ENCODE peak calls at places on chromosomes 13 and 19, in seven cellular contexts. V is HEK293T; U is CD8-positive, alpha-beta memory T cell; Q is EL; G is psoas muscle; C is iPS DF 19.7; P is HCEC 1CT. H is an unnamed sample.

GRCh38 chr13:86559915-86560314 is 760.7 kb upstream of the SLITRK6 start:
- DNase-seq in G (no peak), Q (no peak), C (no peak), U (no peak), V (no peak), P (no peak), H (no peak)

GRCh38 chr19:6482343-6482686 is 728 bp upstream of the DENND1C start:
- DNase-seq in C (no peak), V (no peak), G (no peak), Q (no peak), U (no peak), P (no peak), H (no peak)

GRCh38 chr13:97986841-97987240 is 33.4 kb downstream of the IPO5 start:
- DNase-seq in V (no peak), G (no peak), C (no peak), U (no peak), P (no peak), Q (no peak), H (no peak)

GRCh38 chr13:59746291-59746962 is 417.3 kb downstream of the DIAPH3 start:
- DNase-seq in Q (peak; percentile 70), G (no peak), P (peak; percentile 78), U (no peak), C (no peak), V (no peak), H (no peak)

GRCh38 chr19:41324921-41325639 is 15.1 kb downstream of the CCDC97 start:
- DNase-seq in G (peak; percentile 84), U (peak; percentile 61), P (peak; percentile 82), V (no peak), Q (peak; percentile 78), C (no peak), H (no peak)

GRCh38 chr19:7159105-7159933 is 89.8 kb downstream of the ZNF557 start:
- DNase-seq in U (no peak), Q (peak; percentile 54), V (peak; percentile 26), C (no peak), P (no peak), G (peak; percentile 90), H (no peak)

GRCh38 chr19:18443831-18444230 is 5.9 kb upstream of the ISYNA1 start:
- DNase-seq in G (no peak), P (no peak), V (no peak), U (no peak), C (no peak), Q (no peak), H (no peak)

GRCh38 chr13:78609464-78610205 is 6.3 kb upstream of the POU4F1 start:
- DNase-seq in V (peak; percentile 74), Q (peak; percentile 29), G (peak; percentile 57), U (no peak), C (no peak), P (no peak), H (no peak)

GRCh38 chr13:104650426-104650825 is 1584.2 kb upstream of the SLC10A2 start:
- DNase-seq in P (no peak), U (no peak), Q (no peak), V (peak; percentile 20), G (no peak), C (no peak), H (no peak)

GRCh38 chr13:31088826-31089420 is 72.8 kb downstream of the HSPH1 start:
- DNase-seq in V (no peak), U (no peak), G (no peak), Q (no peak), C (no peak), P (no peak), H (no peak)

GRCh38 chr13:60944016-60944415 is 471.6 kb downstream of the PCDH20 start:
- DNase-seq in C (no peak), U (no peak), Q (no peak), V (no peak), G (no peak), P (no peak), H (no peak)

GRCh38 chr13:65133094-65133493 is 2097.0 kb downstream of the PCDH9 start:
- DNase-seq in G (no peak), P (no peak), U (no peak), Q (no peak), V (no peak), C (peak; percentile 23), H (no peak)

GRCh38 chr19:18669524-18669817 is 14.0 kb upstream of the CRTC1 start:
- DNase-seq in P (no peak), G (no peak), U (no peak), Q (no peak), V (no peak), C (no peak), H (no peak)

GRCh38 chr19:38264486-38265212 is at the start of gene SPINT2:
- DNase-seq in G (peak; percentile 55), Q (no peak), V (peak; percentile 65), C (no peak), U (peak; percentile 72), P (no peak), H (peak; percentile 55)

GRCh38 chr13:114212096-114212495 is 22.6 kb upstream of the CDC16 start:
- DNase-seq in G (no peak), U (no peak), V (no peak), C (no peak), P (peak; percentile 61), Q (peak; percentile 53), H (no peak)

GRCh38 chr19:31351212-31352193 is 2.3 kb upstream of the TSHZ3 start:
- DNase-seq in V (no peak), G (no peak), Q (peak; percentile 62), U (no peak), P (peak; percentile 57), C (no peak), H (no peak)

GRCh38 chr13:24274452-24274971 is 34.9 kb upstream of the C1QTNF9 start:
- DNase-seq in P (peak; percentile 64), U (peak; percentile 73), G (no peak), Q (no peak), V (no peak), C (no peak), H (peak; percentile 76)

GRCh38 chr19:5823579-5824281 is 15.8 kb downstream of the FUT6 start:
- DNase-seq in V (peak; percentile 68), C (no peak), U (no peak), P (no peak), Q (no peak), G (no peak), H (no peak)

GRCh38 chr19:40365613-40366401 is 17.3 kb downstream of the PLD3 start:
- DNase-seq in Q (peak; percentile 79), G (no peak), P (peak; percentile 53), V (peak; percentile 79), C (no peak), U (no peak), H (peak; percentile 71)

GRCh38 chr13:94390881-94391280 is 88.6 kb downstream of the DCT start:
- DNase-seq in G (no peak), U (no peak), C (no peak), V (no peak), Q (no peak), P (no peak), H (no peak)

GRCh38 chr19:13153627-13154240 is 3.5 kb downstream of the IER2 start:
- DNase-seq in U (peak; percentile 54), C (no peak), V (no peak), Q (peak; percentile 25), G (peak; percentile 65), P (peak; percentile 59), H (peak; percentile 44)

GRCh38 chr19:38375748-38376147 is 1.4 kb downstream of the PSMD8 start:
- DNase-seq in P (peak; percentile 15), U (no peak), V (no peak), C (no peak), Q (peak; percentile 61), G (peak; percentile 88), H (no peak)

H was measured in activated naive CD8-positive, alpha-beta T cell treated with anti-CD3 and anti-CD28 coated beads, Interleukin-2, amount 50 U/mL, for 24 hours.